ENCODE peak calls at places on chromosomes 4 and X, in ten cellular contexts. F, U, A, H, B, R, S, D, N and K are unnamed samples.

GRCh38 chr4:168708108-168708507 is 211.3 kb downstream of the PALLD start:
- DNase-seq in U (no peak), F (no peak), H (peak), D (no peak), S (peak), A (no peak), R (peak), N (no peak), B (peak), K (no peak)

GRCh38 chr4:37685211-37685725 is 908 bp downstream of the RELL1 start:
- DNase-seq in D (no peak), H (peak), A (no peak), F (no peak), S (peak), U (no peak), R (peak), B (no peak), N (no peak), K (no peak)

GRCh38 chr4:152634110-152634760 is 45.6 kb downstream of the TMEM154 start:
- DNase-seq in A (no peak), U (no peak), N (no peak), F (no peak), D (no peak), B (no peak), H (peak), R (no peak), S (no peak), K (peak)

GRCh38 chr4:181659202-181659601 is 584.0 kb upstream of the TENM3 start:
- DNase-seq in H (peak), B (no peak), F (no peak), D (no peak), U (peak), S (peak), N (no peak), R (no peak), A (no peak), K (no peak)

GRCh38 chr4:8854866-8855265 is 16.8 kb downstream of the HMX1 start:
- DNase-seq in H (peak), U (peak), R (peak), B (no peak), D (no peak), A (no peak), N (no peak), S (peak), F (no peak), K (no peak)

GRCh38 chrX:34638116-34638515 is 19.0 kb downstream of the TMEM47 start:
- DNase-seq in N (no peak), F (peak), A (no peak), S (peak), B (peak), R (peak), U (no peak), D (no peak), H (peak), K (peak)

GRCh38 chrX:131068945-131069719 is 11.0 kb downstream of the ARHGAP36 start:
- DNase-seq in A (no peak), S (no peak), N (no peak), B (peak), R (no peak), F (peak), U (no peak), H (peak), D (no peak), K (no peak)

GRCh38 chr4:184287697-184288255 is 70.1 kb upstream of the ENPP6 start:
- DNase-seq in R (peak), S (peak), H (peak), A (no peak), D (peak), U (peak), F (no peak), B (peak), N (no peak), K (peak)

GRCh38 chr4:147736458-147736857 is 4.6 kb downstream of the ARHGAP10 start:
- DNase-seq in D (no peak), F (no peak), N (no peak), B (peak), R (peak), S (peak), A (no peak), H (peak), U (peak), K (no peak)

GRCh38 chrX:9677098-9677739 is 88.4 kb downstream of the GPR143 start:
- DNase-seq in U (no peak), F (no peak), D (no peak), A (no peak), H (peak), N (no peak), S (peak), R (peak), B (peak), K (no peak)

GRCh38 chrX:135740683-135741149 is 27.3 kb downstream of the CT45A3 start:
- DNase-seq in S (no peak), B (peak), A (no peak), H (no peak), F (peak), D (peak), N (no peak), U (no peak), R (no peak), K (no peak)

GRCh38 chrX:154517101-154517781 is 1.2 kb upstream of the FAM3A start:
- DNase-seq in F (no peak), A (no peak), H (no peak), R (no peak), B (no peak), U (no peak), S (no peak), N (no peak), D (no peak), K (no peak)

GRCh38 chr4:73479323-73479722 is 2.2 kb upstream of the AFM start:
- DNase-seq in F (no peak), S (no peak), B (no peak), N (no peak), R (no peak), H (no peak), U (no peak), D (no peak), A (no peak), K (no peak)

GRCh38 chrX:54810532-54810931 is 3.0 kb downstream of the MAGED2 start:
- DNase-seq in F (no peak), R (no peak), N (peak), S (no peak), H (no peak), D (no peak), U (no peak), A (no peak), B (no peak), K (no peak)

GRCh38 chr4:56909083-56909981 is 1.6 kb downstream of the REST start:
- DNase-seq in U (peak), D (peak), S (peak), H (peak), B (peak), N (peak), R (peak), A (no peak), F (peak), K (peak)

GRCh38 chr4:186932631-186933150 is 209.0 kb upstream of the FAT1 start:
- DNase-seq in R (peak), B (peak), N (no peak), S (peak), A (no peak), U (peak), H (peak), D (no peak), F (peak), K (no peak)

GRCh38 chrX:18640686-18641085 is 31.2 kb downstream of the RS1 start:
- DNase-seq in N (no peak), H (no peak), U (no peak), R (no peak), A (no peak), F (no peak), S (no peak), B (no peak), D (no peak), K (peak)

GRCh38 chr4:41428941-41429669 is 108.9 kb upstream of the LIMCH1 start:
- DNase-seq in N (no peak), A (no peak), R (no peak), F (no peak), H (no peak), S (no peak), U (no peak), B (no peak), D (peak), K (no peak)

GRCh38 chrX:118189628-118190027 is 73.0 kb upstream of the KLHL13 start:
- DNase-seq in U (no peak), N (no peak), H (no peak), B (no peak), F (no peak), R (no peak), D (no peak), S (no peak), A (no peak), K (peak)
- TF ChIP-seq CTCF in U (no peak), N (no peak), H (no peak), B (no peak), F (no peak), R (no peak), D (no peak), S (no peak), A (no peak), K (no peak)

DNA sequence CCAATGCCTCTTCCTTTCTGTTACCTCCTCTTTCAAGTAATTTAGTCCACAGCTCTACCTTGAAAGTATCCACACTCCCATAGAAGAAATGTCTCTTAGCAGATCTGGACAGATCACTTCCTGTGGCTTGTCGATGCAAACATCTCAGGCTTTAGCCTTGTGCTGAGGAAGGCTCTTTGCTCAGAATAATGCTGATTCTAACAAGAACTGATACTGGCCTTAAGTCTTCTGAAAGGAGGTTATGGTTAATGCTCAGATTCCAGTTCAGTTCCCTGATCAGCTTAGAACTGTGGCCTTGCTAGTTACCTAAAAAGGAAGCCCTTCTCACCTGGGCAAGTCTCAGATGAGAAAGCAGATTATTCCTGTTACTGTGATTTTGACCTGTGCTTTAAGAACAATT is 230.1 kb upstream of the FAT4 start:
- DNase-seq in S (no peak), R (no peak), F (no peak), H (no peak), A (no peak), N (no peak), D (no peak), U (no peak), B (no peak), K (no peak)
- H3K4me3 ChIP-seq in S (no peak), R (no peak), F (no peak), H (no peak), A (no peak), N (no peak), D (no peak), U (no peak), B (no peak), K (no peak)

GRCh38 chr4:163755013-163755412 is 260.5 kb downstream of the TMA16 start:
- DNase-seq in H (peak), S (peak), A (no peak), B (peak), U (peak), N (no peak), D (no peak), F (peak), R (peak), K (no peak)
- TF ChIP-seq CTCF in H (peak), S (peak), A (peak), B (peak), U (peak), N (peak), D (no peak), F (peak), R (peak), K (peak)

GRCh38 chrX:114127005-114127404 is 456.9 kb upstream of the HTR2C start:
- DNase-seq in R (no peak), S (no peak), U (no peak), A (no peak), H (no peak), D (no peak), F (no peak), N (no peak), B (no peak), K (no peak)

GRCh38 chrX:114127411-114128025 is 456.4 kb upstream of the HTR2C start:
- DNase-seq in A (no peak), D (no peak), B (no peak), R (no peak), N (no peak), S (no peak), F (no peak), H (no peak), U (no peak), K (no peak)
- H3K4me3 ChIP-seq in A (no peak), D (no peak), B (no peak), R (no peak), N (no peak), S (no peak), F (no peak), H (no peak), U (no peak), K (no peak)

DNA sequence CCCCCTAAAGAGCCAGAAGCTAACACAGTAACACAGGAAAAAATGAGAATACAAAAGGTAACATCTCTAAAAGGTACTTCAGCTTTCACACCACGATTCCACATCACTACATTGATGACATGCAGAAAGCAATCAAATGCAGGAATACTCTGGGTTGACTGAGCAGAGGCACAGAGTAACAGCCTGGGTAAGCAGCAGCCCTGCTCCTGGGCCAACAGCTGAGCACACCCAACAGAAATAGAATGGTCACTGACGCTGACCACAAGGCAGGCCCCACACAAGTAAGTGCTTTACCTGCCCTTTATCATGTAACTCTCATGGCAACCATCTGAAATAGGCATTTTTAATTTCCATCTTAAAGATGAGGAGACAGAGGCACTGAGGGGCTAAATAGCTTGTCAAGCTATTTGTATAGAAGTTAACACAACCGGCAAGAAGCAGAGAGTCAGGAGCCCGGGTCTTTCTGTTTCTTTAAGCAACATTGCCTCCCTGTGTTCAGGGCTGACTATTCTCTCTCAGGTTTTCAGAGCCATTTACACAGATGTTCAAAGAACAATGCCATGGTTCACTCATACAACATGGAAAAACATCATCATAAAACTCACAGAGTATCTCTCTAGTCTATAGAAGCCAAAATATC is 168.9 kb downstream of the ZNF674 start:
- DNase-seq in D (no peak), A (no peak), U (peak), R (peak), F (peak), H (peak), N (no peak), B (peak), S (peak), K (peak)
- TF ChIP-seq CTCF in D (no peak), A (peak), U (peak), R (peak), F (peak), H (peak), N (no peak), B (peak), S (peak), K (no peak)

DNA sequence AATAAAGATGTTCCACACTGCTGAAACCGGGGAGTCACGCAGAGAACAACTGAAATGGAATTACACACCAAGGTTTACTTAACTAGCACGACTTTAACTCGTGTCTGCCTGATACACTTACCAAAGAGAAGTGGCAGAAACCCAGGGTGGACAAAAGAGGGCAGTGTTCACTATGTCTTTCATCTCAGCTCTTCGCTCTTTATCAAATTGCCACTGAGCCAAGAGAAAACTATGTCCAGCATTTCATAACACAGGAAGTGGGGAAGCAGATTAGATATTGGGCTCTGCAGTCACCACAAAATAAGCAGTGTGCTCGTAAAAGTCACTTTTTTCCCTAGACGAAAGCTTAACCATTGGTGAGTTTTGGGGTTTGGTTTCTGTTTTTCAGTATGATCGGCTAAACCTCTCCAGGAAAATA is 155.7 kb downstream of the CHIC2 start:
- DNase-seq in N (no peak), D (no peak), H (peak), B (peak), U (peak), A (no peak), F (peak), R (peak), S (peak), K (peak)
- H3K4me3 ChIP-seq in N (peak), D (no peak), H (peak), B (peak), U (peak), A (peak), F (no peak), R (peak), S (peak), K (peak)

GRCh38 chr4:174828845-174829701 is at the start of gene GLRA3:
- DNase-seq in S (peak), H (peak), U (peak), D (peak), R (no peak), N (no peak), B (peak), F (peak), A (peak), K (peak)

DNA sequence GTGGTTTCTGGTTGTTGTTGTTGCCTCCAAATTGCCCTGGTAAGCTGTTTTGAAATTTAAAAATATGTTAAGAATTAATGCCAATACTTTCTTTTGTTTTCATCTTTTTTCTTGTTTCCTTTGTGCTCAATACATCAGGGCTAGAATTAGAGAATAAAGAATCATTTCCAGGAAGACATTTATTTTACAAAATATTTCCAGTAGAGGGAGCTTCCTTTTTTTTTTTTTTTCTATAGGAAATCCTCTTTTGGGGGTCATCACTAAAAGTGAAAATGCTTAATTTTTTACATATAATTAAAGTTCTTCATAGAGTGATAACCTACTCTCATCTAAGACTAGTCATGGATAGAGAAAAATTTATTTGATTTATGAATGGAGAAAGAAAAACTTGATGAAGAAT is 2.4 kb downstream of the GLRA3 start:
- DNase-seq in D (no peak), S (no peak), N (no peak), U (no peak), R (no peak), A (no peak), H (no peak), F (no peak), B (no peak), K (no peak)
- TF ChIP-seq CTCF in D (no peak), S (no peak), N (no peak), U (no peak), R (no peak), A (no peak), H (no peak), F (no peak), B (peak), K (peak)

GRCh38 chr4:137531121-137531520 is 1.2 kb downstream of the PCDH18 start:
- DNase-seq in D (no peak), N (no peak), B (peak), A (no peak), F (no peak), U (peak), H (peak), S (peak), R (peak), K (no peak)
- H3K4me3 ChIP-seq in D (peak), N (peak), B (peak), A (peak), F (no peak), U (peak), H (peak), S (peak), R (peak), K (no peak)